ENCODE peak calls at places on chromosomes 4 and X, in five cellular contexts. B is KG1, C is frontal cortex, V is M059J, M is HS-5. Z is an unnamed sample.
A peak's percentile ranks its signal among the peaks of the same experiment; 100 is the strongest.

GRCh38 chr4:139229534-139230039 is 50.4 kb downstream of the MGARP start:
- DNase-seq in B (peak; percentile 22), V (peak; percentile 49), M (no peak), C (peak; percentile 14), Z (peak; percentile 61)

GRCh38 chr4:20456416-20456815 is 204.7 kb downstream of the SLIT2 start:
- DNase-seq in C (no peak), B (no peak), V (peak; percentile 44), M (peak; percentile 39), Z (no peak)

GRCh38 chrX:1221296-1221845 is 8.9 kb upstream of the CRLF2 start:
- DNase-seq in C (no peak), B (no peak), V (no peak), M (no peak), Z (no peak)

GRCh38 chr4:38664704-38665401 is 854 bp downstream of the KLF3 start:
- DNase-seq in B (no peak), M (no peak), C (peak; percentile 58), V (peak; percentile 68), Z (peak; percentile 72)

GRCh38 chr4:176792348-176793059 is at the start of gene VEGFC:
- DNase-seq in V (peak; percentile 76), C (peak; percentile 71), B (no peak), M (no peak), Z (no peak)

GRCh38 chr4:11218692-11219091 is 210.0 kb downstream of the HS3ST1 start:
- DNase-seq in V (no peak), M (no peak), B (no peak), C (no peak), Z (no peak)

GRCh38 chr4:151192556-151193235 is 84.3 kb upstream of the PRSS48 start:
- DNase-seq in C (no peak), B (no peak), M (no peak), V (no peak), Z (no peak)

GRCh38 chrX:68249401-68249831 is 183.9 kb downstream of the OPHN1 start:
- DNase-seq in M (no peak), V (no peak), B (no peak), C (no peak), Z (no peak)

GRCh38 chr4:128776794-128777216 is 32.7 kb upstream of the JADE1 start:
- DNase-seq in B (no peak), V (peak; percentile 81), M (peak; percentile 78), C (no peak), Z (no peak)

GRCh38 chr4:48228887-48229462 is 40.7 kb downstream of the TEC start:
- DNase-seq in V (peak; percentile 33), C (no peak), M (no peak), B (no peak), Z (no peak)

GRCh38 chr4:85084371-85085170 is 118.1 kb upstream of the WDFY3 start:
- DNase-seq in C (no peak), B (peak; percentile 58), M (peak; percentile 26), V (peak; percentile 65), Z (peak; percentile 69)

GRCh38 chr4:147782087-147782781 is 50.3 kb downstream of the ARHGAP10 start:
- DNase-seq in M (no peak), B (no peak), V (peak; percentile 57), C (no peak), Z (no peak)

GRCh38 chrX:48513670-48514069 is 4.9 kb downstream of the PORCN start:
- DNase-seq in C (no peak), M (no peak), B (no peak), V (no peak), Z (no peak)

GRCh38 chr4:186719925-186720694 is 3.5 kb downstream of the FAT1 start:
- DNase-seq in M (no peak), B (no peak), C (no peak), V (no peak), Z (peak; percentile 54)